ENCODE peak calls at places on chromosomes 4 and X, in six cellular contexts. C is heart left ventricle, F is lung, N is DND-41, B is adrenal gland, A is mucosa of descending colon. Y is an unnamed sample. For H3K4me1 and H3K9me3, the result is how much of the 10 kb centered on the place peaks cover.

GRCh38 chr4:184983660-184984356 is 34.5 kb upstream of the HELT start:
- DNase-seq in C (peak), F (peak), N (peak), B (peak), A (peak), Y (peak)

GRCh38 chr4:45679411-45679810 is 444.4 kb downstream of the GABRG1 start:
- DNase-seq in C (no peak), F (no peak), N (no peak), B (no peak), A (no peak), Y (no peak)

GRCh38 chr4:65193985-65194384 is 476.3 kb downstream of the EPHA5 start:
- DNase-seq in C (no peak), F (no peak), N (no peak), B (no peak), A (no peak), Y (no peak)

GRCh38 chrX:47540754-47541538 is 20.1 kb upstream of the ARAF start:
- DNase-seq in C (peak), F (peak), N (no peak), B (peak), A (peak), Y (peak)

GRCh38 chrX:153353416-153353815 is 19.5 kb downstream of the ZNF275 start:
- DNase-seq in C (no peak), F (no peak), N (no peak), B (no peak), A (no peak), Y (no peak)

GRCh38 chr4:157225096-157225495 is 4.6 kb downstream of the GRIA2 start:
- DNase-seq in C (no peak), F (no peak), N (no peak), B (no peak), A (no peak), Y (no peak)

GRCh38 chrX:13432376-13432775 is 112.5 kb upstream of the ATXN3L start:
- DNase-seq in C (peak), F (no peak), N (no peak), B (peak), A (peak), Y (no peak)

GRCh38 chr4:113869743-113870375 is 108.3 kb upstream of the CAMK2D start:
- DNase-seq in C (no peak), F (no peak), N (no peak), B (no peak), A (no peak), Y (no peak)

GRCh38 chr4:24965627-24966026 is 52.8 kb upstream of the CCDC149 start:
- DNase-seq in C (no peak), F (no peak), N (peak), B (no peak), A (no peak), Y (no peak)

GRCh38 chrX:2500681-2501151 is at the start of the genes DHRSX and ZBED1:
- DNase-seq in C (peak), F (no peak), N (peak), B (peak), A (peak), Y (peak)

GRCh38 chrX:17944833-17945497 is 83.9 kb upstream of the RAI2 start:
- DNase-seq in C (no peak), F (no peak), N (peak), B (peak), A (peak), Y (no peak)

GRCh38 chrX:9797961-9798360 is 11.7 kb downstream of the SHROOM2 start:
- DNase-seq in C (no peak), F (no peak), N (no peak), B (no peak), A (no peak), Y (no peak)

DNA sequence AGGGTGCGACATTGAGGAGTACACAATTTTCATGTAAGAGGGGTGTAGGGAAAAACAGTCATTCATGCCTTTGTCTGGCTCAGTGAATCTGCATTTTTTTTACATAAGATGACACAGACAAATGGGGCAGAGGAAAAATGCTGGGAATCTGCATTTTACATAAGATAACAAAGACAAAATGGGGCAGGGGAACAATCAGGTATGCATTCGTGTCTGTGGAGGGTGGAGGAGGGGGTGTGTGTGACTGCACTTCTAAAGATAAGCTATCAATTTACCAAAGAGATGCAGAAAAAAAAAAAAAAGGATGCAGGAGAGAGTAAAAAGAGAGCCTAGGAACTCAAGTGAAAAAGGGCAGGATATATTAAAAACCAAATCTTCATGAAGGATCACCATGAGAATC is 637.4 kb downstream of the ZNF674 start:
- DNase-seq in C (no peak), F (no peak), N (no peak), B (no peak), A (no peak), Y (no peak)
- H3K4me1 ChIP-seq in C (under half), F (under half), N (under half), B (under half), A (under half), Y (under half)

GRCh38 chrX:44338361-44338760 is 5.1 kb downstream of the EFHC2 start:
- DNase-seq in C (no peak), F (no peak), N (no peak), B (no peak), A (no peak), Y (no peak)

GRCh38 chrX:44343412-44343942 is at the start of gene EFHC2:
- DNase-seq in C (peak), F (peak), N (no peak), B (peak), A (peak), Y (peak)

GRCh38 chrX:44344687-44345086 is 1.2 kb upstream of the EFHC2 start:
- DNase-seq in C (no peak), F (no peak), N (peak), B (no peak), A (no peak), Y (no peak)

GRCh38 chrX:44342866-44343265 is 606 bp downstream of the EFHC2 start:
- DNase-seq in C (no peak), F (no peak), N (no peak), B (no peak), A (no peak), Y (no peak)

DNA sequence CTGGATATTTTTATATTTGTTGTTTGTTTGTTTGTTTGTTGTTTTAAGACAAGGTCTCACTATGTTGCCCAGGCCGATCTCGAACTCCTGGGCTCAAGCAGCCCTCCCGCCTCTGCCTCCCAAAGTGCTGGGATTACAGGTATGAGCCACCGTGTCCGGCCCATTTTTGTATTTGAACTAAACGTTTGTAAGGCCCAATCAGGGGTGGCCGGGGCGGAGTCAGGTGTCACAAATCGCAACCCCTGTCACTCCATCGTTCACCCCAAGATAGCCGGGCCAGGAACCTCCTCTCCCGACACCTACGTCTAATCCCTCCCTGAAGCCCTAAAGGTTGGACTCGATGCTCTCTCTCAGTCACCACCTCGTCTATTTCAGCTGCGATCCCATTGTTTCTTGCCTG is 722 bp upstream of the EFHC2 start:
- DNase-seq in C (peak), F (peak), N (no peak), B (no peak), A (peak), Y (peak)
- H3K4me3 ChIP-seq in C (peak), F (no peak), N (no peak), B (no peak), A (no peak), Y (peak)

DNA sequence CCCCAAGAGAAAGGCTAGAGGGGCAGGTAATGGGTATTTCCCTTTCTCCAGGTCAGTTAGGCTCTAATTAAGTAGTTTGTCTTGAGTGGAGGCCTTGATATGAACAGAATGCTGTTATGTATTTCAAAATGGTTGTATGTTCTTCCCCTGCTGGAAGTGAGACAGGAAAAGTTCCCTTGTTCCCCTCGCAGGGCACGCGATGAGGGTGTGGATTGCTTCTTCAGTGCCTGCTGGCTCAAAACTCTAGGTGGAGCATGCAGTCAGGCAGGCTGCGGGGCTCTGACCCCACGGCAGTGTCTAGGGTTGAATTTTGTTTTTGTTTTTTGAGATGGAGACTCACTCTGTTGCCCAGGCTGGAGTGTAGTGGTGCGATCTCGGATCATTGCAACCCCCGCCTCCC is 341.0 kb upstream of the ZCCHC13 start:
- DNase-seq in C (no peak), F (no peak), N (no peak), B (no peak), A (no peak), Y (no peak)
- H3K9me3 ChIP-seq in C (under half), F (under half), N (under half), B (under half), A (under half), Y (under half)

GRCh38 chr4:109434007-109434792 is 585 bp downstream of the SEC24B start:
- DNase-seq in C (peak), F (peak), N (peak), B (peak), A (peak), Y (peak)

GRCh38 chr4:109436504-109436903 is 2.9 kb downstream of the SEC24B start:
- DNase-seq in C (no peak), F (no peak), N (no peak), B (no peak), A (no peak), Y (no peak)

GRCh38 chr4:109433281-109434006 is at the start of gene SEC24B:
- DNase-seq in C (peak), F (peak), N (peak), B (peak), A (peak), Y (peak)

GRCh38 chr4:109434793-109435080 is 1.1 kb downstream of the SEC24B start:
- DNase-seq in C (no peak), F (no peak), N (no peak), B (no peak), A (no peak), Y (no peak)

DNA sequence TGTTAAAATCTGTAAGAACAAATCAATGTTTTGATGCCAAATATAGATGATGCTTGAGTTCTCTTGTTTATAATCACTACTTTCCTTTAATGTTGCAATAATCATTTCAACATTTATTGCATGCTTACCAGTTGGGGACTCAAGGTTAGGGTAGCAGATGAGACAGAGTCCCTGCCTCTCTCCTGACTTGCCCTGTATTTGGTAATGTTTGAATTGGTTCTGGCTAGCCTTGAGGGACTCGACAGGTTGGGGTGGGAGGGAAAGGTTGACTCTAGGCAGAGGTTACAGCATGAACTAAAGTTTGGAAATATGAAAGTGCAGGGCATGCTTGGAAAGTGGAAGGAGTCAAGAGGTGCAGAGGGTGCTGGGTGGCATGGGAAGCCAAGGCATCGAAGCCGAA is 2.0 kb downstream of the SEC24B start:
- DNase-seq in C (no peak), F (no peak), N (no peak), B (peak), A (no peak), Y (no peak)
- H3K4me1 ChIP-seq in C (under half), F (under half), N (under half), B (under half), A (under half), Y (under half)

GRCh38 chr4:147683717-147684700 is at the start of gene PRMT9:
- DNase-seq in C (peak), F (peak), N (peak), B (peak), A (peak), Y (peak)

GRCh38 chr4:147678796-147679549 is 5.0 kb downstream of the PRMT9 start:
- DNase-seq in C (no peak), F (no peak), N (peak), B (peak), A (no peak), Y (no peak)

GRCh38 chr4:147678121-147678520 is 5.8 kb downstream of the PRMT9 start:
- DNase-seq in C (no peak), F (no peak), N (no peak), B (no peak), A (no peak), Y (no peak)

GRCh38 chr4:147683172-147683571 is 791 bp downstream of the PRMT9 start:
- DNase-seq in C (no peak), F (no peak), N (peak), B (peak), A (peak), Y (no peak)

GRCh38 chr4:147682755-147683154 is 1.2 kb downstream of the PRMT9 start:
- DNase-seq in C (no peak), F (no peak), N (no peak), B (no peak), A (no peak), Y (no peak)
- H3K4me3 ChIP-seq in C (peak), F (no peak), N (peak), B (no peak), A (no peak), Y (peak)

DNA sequence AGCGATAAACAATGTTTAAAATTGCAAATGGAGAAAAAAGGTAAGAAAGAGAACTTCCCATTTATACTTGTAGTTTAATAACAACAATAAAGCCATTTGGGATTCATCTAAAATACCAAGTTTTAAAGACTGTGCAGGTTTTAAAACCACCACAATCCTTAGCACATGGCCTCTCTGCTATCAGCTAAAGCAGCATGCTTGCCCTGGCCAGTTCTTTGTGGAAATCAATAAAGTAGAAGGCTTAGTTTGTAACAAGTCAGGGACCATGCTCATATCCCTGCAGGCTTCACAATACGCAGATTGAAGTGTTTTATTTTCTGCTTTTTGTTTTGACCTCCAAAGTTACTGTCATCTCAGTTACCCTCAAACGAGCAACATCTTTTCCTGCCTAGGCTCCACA is 249.5 kb downstream of the INPP4B start:
- DNase-seq in C (no peak), F (no peak), N (no peak), B (no peak), A (no peak), Y (no peak)
- H3K9me3 ChIP-seq in C (under half), F (under half), N (under half), B (under half), A (under half), Y (under half)

GRCh38 chr4:1245481-1246051 is 3.4 kb downstream of the CTBP1 start:
- DNase-seq in C (peak), F (no peak), N (no peak), B (no peak), A (no peak), Y (peak)
- H3K4me1 ChIP-seq in C (half or more), F (half or more), N (under half), B (under half), A (half or more), Y (under half)